ENCODE peak calls at places on chromosomes 16 and 17, in six cellular contexts. One of them, this sample, is unnamed.

GRCh38 chr16:71431991-71432390 is 9.9 kb downstream of the TLE7 start:
- DNase-seq in NAMALWA: no peak
- DNase-seq in T47D: no peak
- DNase-seq in PC-3: no peak
- DNase-seq in iPS-NIHi11: no peak
- DNase-seq in NCI-H146: no peak
- DNase-seq in this sample: no peak

GRCh38 chr16:17345043-17345442 is 125.7 kb downstream of the XYLT1 start:
- DNase-seq in PC-3: no peak
- DNase-seq in NAMALWA: no peak
- DNase-seq in T47D: peak; percentile 32
- DNase-seq in NCI-H146: no peak
- DNase-seq in iPS-NIHi11: no peak
- DNase-seq in this sample: peak; percentile 85

GRCh38 chr17:79146562-79146961 is 71.9 kb downstream of the ENGASE start:
- DNase-seq in NCI-H146: peak; percentile 43
- DNase-seq in T47D: no peak
- DNase-seq in NAMALWA: no peak
- DNase-seq in iPS-NIHi11: no peak
- DNase-seq in PC-3: no peak
- DNase-seq in this sample: no peak

GRCh38 chr17:82616021-82616703 is 32.1 kb downstream of the WDR45B start:
- DNase-seq in PC-3: no peak
- DNase-seq in NAMALWA: no peak
- DNase-seq in iPS-NIHi11: no peak
- DNase-seq in T47D: no peak
- DNase-seq in NCI-H146: no peak
- DNase-seq in this sample: no peak

GRCh38 chr16:48384305-48384981 is 770 bp downstream of the SIAH1 start:
- DNase-seq in NAMALWA: peak; percentile 60
- DNase-seq in NCI-H146: peak; percentile 69
- DNase-seq in PC-3: peak; percentile 24
- DNase-seq in iPS-NIHi11: peak; percentile 88
- DNase-seq in T47D: peak; percentile 27
- DNase-seq in this sample: no peak

GRCh38 chr17:28949185-28950016 is 1.9 kb downstream of the PHF12 start:
- DNase-seq in NCI-H146: peak; percentile 34
- DNase-seq in PC-3: peak; percentile 26
- DNase-seq in T47D: peak; percentile 83
- DNase-seq in NAMALWA: peak; percentile 73
- DNase-seq in iPS-NIHi11: peak; percentile 40
- DNase-seq in this sample: peak; percentile 82

GRCh38 chr17:66652840-66653507 is 181.9 kb upstream of the CACNG5 start:
- DNase-seq in NCI-H146: no peak
- DNase-seq in NAMALWA: no peak
- DNase-seq in T47D: no peak
- DNase-seq in iPS-NIHi11: no peak
- DNase-seq in PC-3: peak; percentile 66
- DNase-seq in this sample: no peak

GRCh38 chr17:46061435-46061834 is 62.4 kb downstream of the STH start:
- DNase-seq in NCI-H146: no peak
- DNase-seq in T47D: peak; percentile 38
- DNase-seq in iPS-NIHi11: peak; percentile 24
- DNase-seq in PC-3: peak; percentile 69
- DNase-seq in NAMALWA: peak; percentile 22
- DNase-seq in this sample: no peak

GRCh38 chr16:10885246-10885645 is 8.2 kb downstream of the CIITA start:
- DNase-seq in NAMALWA: peak; percentile 45
- DNase-seq in iPS-NIHi11: no peak
- DNase-seq in NCI-H146: no peak
- DNase-seq in PC-3: no peak
- DNase-seq in T47D: no peak
- DNase-seq in this sample: no peak

GRCh38 chr17:63932008-63932561 is at the start of gene CD79B:
- DNase-seq in NCI-H146: no peak
- DNase-seq in iPS-NIHi11: peak; percentile 20
- DNase-seq in NAMALWA: peak; percentile 95
- DNase-seq in PC-3: no peak
- DNase-seq in T47D: no peak
- DNase-seq in this sample: no peak

GRCh38 chr17:82528484-82529265 is 9.1 kb downstream of the FOXK2 start:
- DNase-seq in PC-3: peak; percentile 93
- DNase-seq in iPS-NIHi11: no peak
- DNase-seq in NCI-H146: peak; percentile 17
- DNase-seq in T47D: peak; percentile 95
- DNase-seq in NAMALWA: no peak
- DNase-seq in this sample: peak; percentile 85

GRCh38 chr17:43350888-43351361 is 47.9 kb upstream of the ARL4D start:
- DNase-seq in NCI-H146: no peak
- DNase-seq in NAMALWA: no peak
- DNase-seq in PC-3: no peak
- DNase-seq in iPS-NIHi11: no peak
- DNase-seq in T47D: no peak
- DNase-seq in this sample: no peak

GRCh38 chr16:89764711-89765201 is 43.4 kb downstream of the ZNF276 start:
- DNase-seq in NAMALWA: peak; percentile 93
- DNase-seq in T47D: no peak
- DNase-seq in iPS-NIHi11: no peak
- DNase-seq in NCI-H146: no peak
- DNase-seq in PC-3: no peak
- DNase-seq in this sample: no peak

GRCh38 chr17:82863941-82864720 is 24.3 kb upstream of the ZNF750 start:
- DNase-seq in NAMALWA: peak; percentile 93
- DNase-seq in T47D: no peak
- DNase-seq in PC-3: peak; percentile 16
- DNase-seq in iPS-NIHi11: no peak
- DNase-seq in NCI-H146: peak; percentile 85
- DNase-seq in this sample: no peak

GRCh38 chr16:2968368-2968737 is 795 bp upstream of the PAQR4 start:
- DNase-seq in PC-3: no peak
- DNase-seq in iPS-NIHi11: no peak
- DNase-seq in T47D: peak; percentile 95
- DNase-seq in NCI-H146: no peak
- DNase-seq in NAMALWA: peak; percentile 85
- DNase-seq in this sample: no peak

GRCh38 chr17:7477392-7478275 is 1.8 kb downstream of the ZBTB4 start:
- DNase-seq in T47D: peak; percentile 77
- DNase-seq in NAMALWA: no peak
- DNase-seq in iPS-NIHi11: peak; percentile 28
- DNase-seq in PC-3: peak; percentile 11
- DNase-seq in NCI-H146: no peak
- DNase-seq in this sample: no peak

This sample was measured in suprapubic skin.